ENCODE peak calls at places on chromosomes 13 and 19, in six cellular contexts. E is colonic mucosa; R is activated CD4-positive, alpha-beta T cell treated with anti-CD3 and anti-CD28 coated beads, Interleukin-2, amount 50 U/mL, for 4 hours; K is AG04450; Q is smooth muscle cell of the brain vasculature; L is NCI-H2081. V is an unnamed sample.

GRCh38 chr13:113095146-113096051 is 10.2 kb upstream of the F7 start:
- DNase-seq in E (no peak), K (no peak), Q (no peak), R (no peak), L (no peak), V (no peak)

GRCh38 chr13:111390522-111391270 is 70.3 kb downstream of the TEX29 start:
- DNase-seq in E (no peak), K (no peak), Q (no peak), L (no peak), R (no peak), V (no peak)

GRCh38 chr13:110648848-110649421 is 33.6 kb downstream of the NAXD start:
- DNase-seq in L (no peak), E (peak; percentile 16), R (no peak), K (no peak), Q (no peak), V (no peak)

GRCh38 chr19:44741841-44742352 is 6.6 kb upstream of the BCL3 start:
- DNase-seq in E (peak; percentile 99), Q (peak; percentile 92), K (peak; percentile 98), R (no peak), L (peak; percentile 74), V (no peak)

GRCh38 chr19:10985502-10985901 is 24.7 kb downstream of the SMARCA4 start:
- DNase-seq in Q (no peak), K (no peak), R (no peak), E (no peak), L (no peak), V (no peak)

GRCh38 chr19:9847087-9847671 is 12.1 kb downstream of the PIN1 start:
- DNase-seq in L (no peak), R (peak; percentile 25), E (peak; percentile 35), K (peak; percentile 90), Q (peak; percentile 44), V (peak; percentile 33)

GRCh38 chr13:24282256-24282655 is 27.1 kb upstream of the C1QTNF9 start:
- DNase-seq in L (peak; percentile 7), R (no peak), E (no peak), K (no peak), Q (no peak), V (no peak)

GRCh38 chr13:97810152-97810551 is 143.3 kb upstream of the IPO5 start:
- DNase-seq in E (no peak), K (no peak), Q (no peak), L (peak; percentile 24), R (no peak), V (no peak)

GRCh38 chr13:44220948-44221347 is 152.7 kb upstream of the SERP2 start:
- DNase-seq in R (no peak), Q (no peak), K (no peak), L (no peak), E (no peak), V (no peak)

GRCh38 chr19:3095375-3096191 is 1.4 kb downstream of the GNA11 start:
- DNase-seq in L (no peak), R (peak; percentile 60), K (no peak), Q (no peak), E (peak; percentile 63), V (no peak)

GRCh38 chr13:63026285-63026797 is 1610.7 kb upstream of the PCDH20 start:
- DNase-seq in K (no peak), Q (no peak), R (no peak), L (no peak), E (no peak), V (no peak)

GRCh38 chr19:45498411-45499195 is at the start of gene PPM1N:
- DNase-seq in E (peak; percentile 47), R (peak; percentile 45), L (no peak), Q (no peak), K (no peak), V (no peak)

GRCh38 chr19:4375164-4375619 is 25.2 kb downstream of the SH3GL1 start:
- DNase-seq in Q (no peak), E (peak; percentile 80), R (no peak), L (no peak), K (no peak), V (no peak)

GRCh38 chr13:45882626-45883025 is 31.1 kb upstream of the SIAH3 start:
- DNase-seq in L (no peak), K (no peak), Q (no peak), E (no peak), R (no peak), V (no peak)

GRCh38 chr13:98942997-98943396 is 34.9 kb downstream of the DOCK9 start:
- DNase-seq in Q (no peak), L (no peak), R (no peak), E (no peak), K (no peak), V (no peak)

GRCh38 chr19:5804516-5805464 is at the start of gene NRTN:
- DNase-seq in E (peak; percentile 67), R (peak; percentile 31), K (no peak), Q (no peak), L (peak; percentile 27), V (no peak)

GRCh38 chr19:32817252-32817912 is 52.2 kb downstream of the SLC7A9 start:
- DNase-seq in K (no peak), L (no peak), R (no peak), Q (no peak), E (no peak), V (no peak)

GRCh38 chr13:27528908-27529307 is 78.5 kb upstream of the MTIF3 start:
- DNase-seq in R (no peak), Q (no peak), E (no peak), L (no peak), K (no peak), V (no peak)

GRCh38 chr19:40178756-40179155 is 12.5 kb upstream of the MAP3K10 start:
- DNase-seq in K (no peak), L (no peak), R (no peak), E (no peak), Q (no peak), V (no peak)

GRCh38 chr19:30017172-30017571 is 75.1 kb downstream of the URI1 start:
- DNase-seq in Q (no peak), R (no peak), L (no peak), K (no peak), E (no peak), V (no peak)

GRCh38 chr19:19647037-19647835 is 3.8 kb upstream of the GMIP start:
- DNase-seq in Q (no peak), K (no peak), L (no peak), E (no peak), R (no peak), V (no peak)

GRCh38 chr19:44903216-44903601 is 2.4 kb upstream of the APOE start:
- DNase-seq in E (no peak), L (no peak), Q (no peak), K (no peak), R (no peak), V (no peak)

GRCh38 chr13:41361501-41361900 is 50.4 kb downstream of the NAA16 start:
- DNase-seq in R (no peak), K (no peak), L (no peak), Q (no peak), E (no peak), V (no peak)

GRCh38 chr13:33057019-33057785 is 41.0 kb downstream of the KL start:
- DNase-seq in Q (no peak), L (no peak), K (no peak), E (no peak), R (no peak), V (no peak)

GRCh38 chr13:26021516-26021915 is 30.3 kb downstream of the SHISA2 start:
- DNase-seq in R (no peak), K (no peak), Q (no peak), L (no peak), E (no peak), V (no peak)

GRCh38 chr13:60655268-60655667 is 258.2 kb downstream of the TDRD3 start:
- DNase-seq in L (peak; percentile 45), K (no peak), E (no peak), R (no peak), Q (no peak), V (no peak)

GRCh38 chr19:1063030-1063908 is 3.7 kb upstream of the ARHGAP45 start:
- DNase-seq in K (no peak), Q (no peak), R (peak; percentile 42), L (no peak), E (peak; percentile 37), V (no peak)

GRCh38 chr19:51915324-51915867 is 10.6 kb upstream of the ZNF649 start:
- DNase-seq in K (no peak), R (no peak), L (no peak), Q (no peak), E (no peak), V (no peak)

GRCh38 chr13:41352935-41353801 is 42.1 kb downstream of the NAA16 start:
- DNase-seq in L (no peak), Q (peak; percentile 50), R (peak; percentile 50), E (peak; percentile 24), K (peak; percentile 13), V (no peak)

GRCh38 chr13:40442191-40442590 is 224.2 kb downstream of the FOXO1 start:
- DNase-seq in L (no peak), Q (no peak), R (no peak), K (no peak), E (no peak), V (no peak)

GRCh38 chr13:111893071-111893606 is 173.8 kb upstream of the SOX1 start:
- DNase-seq in R (no peak), E (no peak), Q (no peak), K (no peak), L (no peak), V (no peak)

GRCh38 chr19:19115954-19116353 is 22.3 kb downstream of the TMEM161A start:
- DNase-seq in E (peak; percentile 54), Q (no peak), R (peak; percentile 22), K (no peak), L (no peak), V (peak; percentile 22)

GRCh38 chr13:27489456-27489855 is 39.1 kb upstream of the MTIF3 start:
- DNase-seq in E (no peak), Q (no peak), K (no peak), R (no peak), L (no peak), V (no peak)

GRCh38 chr13:27006519-27007161 is 165.0 kb downstream of the USP12 start:
- DNase-seq in L (peak; percentile 85), Q (no peak), K (no peak), R (no peak), E (peak; percentile 65), V (no peak)

V was measured in stimulated activated CD8-positive, alpha-beta memory T cell treated with anti-CD3 and anti-CD28 coated beads, Interleukin-7, amount 100 ng/mL, for 48 hours.